ENCODE peak calls at places on chromosomes 4 and X, in ten cellular contexts. K is mesothelial cell of epicardium, N is choroid plexus epithelial cell, P is WTC11, Z is A549, E is MCF 10A, F is nephron progenitor cell, T is AG09309, X is B cell, U is fibroblast of pulmonary artery. M is an unnamed sample.

GRCh38 chr4:146978641-146979040 is 33.0 kb upstream of the TTC29 start:
- DNase-seq in U (no peak), E (peak; percentile 38), T (no peak), Z (no peak), F (no peak), N (no peak), X (no peak), P (no peak), K (no peak), M (no peak)

GRCh38 chr4:21276046-21276445 is 575.8 kb downstream of the PACRGL start:
- DNase-seq in N (no peak), T (no peak), Z (no peak), F (no peak), U (no peak), X (no peak), E (no peak), K (no peak), P (no peak), M (no peak)

GRCh38 chrX:80576267-80576666 is 156.0 kb downstream of the TENT5D start:
- DNase-seq in U (no peak), P (no peak), X (no peak), K (no peak), T (no peak), Z (no peak), F (no peak), N (no peak), E (no peak), M (no peak)

GRCh38 chr4:3732076-3733028 is 33.8 kb upstream of the ADRA2C start:
- DNase-seq in E (no peak), U (no peak), X (no peak), T (no peak), P (no peak), F (no peak), Z (no peak), N (no peak), K (no peak), M (peak; percentile 59)

GRCh38 chr4:89164400-89164799 is 53.1 kb downstream of the TIGD2 start:
- DNase-seq in P (no peak), F (no peak), T (no peak), Z (no peak), U (no peak), N (no peak), X (no peak), E (no peak), K (no peak), M (no peak)

GRCh38 chrX:136228808-136229207 is 22.4 kb downstream of the MAP7D3 start:
- DNase-seq in P (no peak), F (no peak), K (no peak), T (no peak), X (no peak), N (no peak), Z (no peak), U (no peak), E (no peak), M (no peak)

GRCh38 chr4:89298160-89298559 is 9.4 kb downstream of the GPRIN3 start:
- DNase-seq in X (peak; percentile 46), U (no peak), P (no peak), Z (no peak), N (no peak), E (no peak), K (no peak), T (no peak), F (no peak), M (no peak)

GRCh38 chr4:183876268-183876934 is 28.7 kb upstream of the STOX2 start:
- DNase-seq in N (peak; percentile 39), T (peak; percentile 23), U (peak; percentile 91), K (peak; percentile 69), E (peak; percentile 84), F (no peak), Z (no peak), X (no peak), P (no peak), M (no peak)

GRCh38 chr4:34200535-34200934 is 2043.8 kb downstream of the ARAP2 start:
- DNase-seq in K (no peak), U (peak; percentile 14), P (no peak), X (no peak), N (no peak), E (no peak), T (no peak), Z (no peak), F (no peak), M (no peak)

GRCh38 chr4:34194585-34194984 is 2049.7 kb downstream of the ARAP2 start:
- DNase-seq in P (no peak), Z (no peak), N (no peak), F (no peak), E (no peak), X (no peak), U (no peak), T (no peak), K (no peak), M (no peak)

GRCh38 chr4:34196375-34196774 is 2047.9 kb downstream of the ARAP2 start:
- DNase-seq in X (no peak), Z (no peak), U (peak; percentile 20), T (no peak), N (peak; percentile 29), F (no peak), P (no peak), K (no peak), E (no peak), M (no peak)

GRCh38 chr4:34202154-34202553 is 2042.2 kb downstream of the ARAP2 start:
- DNase-seq in T (no peak), K (no peak), E (no peak), N (no peak), F (no peak), U (no peak), X (no peak), P (no peak), Z (no peak), M (no peak)

DNA sequence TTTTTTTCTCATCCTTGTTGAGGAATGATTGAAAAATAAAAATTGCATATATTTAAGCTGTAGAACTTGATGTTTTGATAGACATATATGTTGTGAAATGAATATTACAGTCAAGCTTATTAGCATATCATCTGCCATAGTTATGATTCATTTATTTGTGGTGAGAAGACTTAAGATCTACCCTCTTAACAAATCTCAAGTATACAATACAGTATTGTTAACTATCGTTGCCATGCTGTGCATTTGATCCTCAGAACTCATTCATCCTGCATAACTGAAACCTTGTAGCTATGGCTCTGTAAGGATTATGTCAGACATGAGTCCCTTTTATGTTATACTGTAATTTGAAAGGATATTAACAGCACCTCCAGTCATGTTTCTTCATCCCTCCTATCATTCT is 2045.3 kb downstream of the ARAP2 start:
- DNase-seq in U (no peak), P (no peak), X (no peak), N (no peak), K (no peak), Z (no peak), T (no peak), E (no peak), F (no peak), M (no peak)
- TF ChIP-seq CTCF in U (no peak), P (no peak), X (no peak), N (no peak), K (no peak), Z (no peak), T (no peak), E (no peak), F (no peak), M (no peak)

GRCh38 chrX:54447461-54447860 is 7.3 kb downstream of the TSR2 start:
- DNase-seq in P (no peak), Z (peak; percentile 14), T (no peak), X (no peak), U (peak; percentile 13), F (no peak), K (no peak), N (peak; percentile 28), E (peak; percentile 3), M (no peak)

GRCh38 chrX:54449929-54450328 is 9.7 kb downstream of the TSR2 start:
- DNase-seq in P (no peak), T (no peak), X (no peak), F (no peak), K (no peak), Z (no peak), N (no peak), U (no peak), E (no peak), M (no peak)

GRCh38 chrX:54452920-54453319 is 12.7 kb downstream of the TSR2 start:
- DNase-seq in F (peak; percentile 19), X (no peak), T (no peak), U (peak; percentile 20), N (peak; percentile 43), Z (peak; percentile 22), P (peak; percentile 42), K (no peak), E (no peak), M (peak; percentile 58)
- TF ChIP-seq CTCF in F (no peak), X (no peak), T (peak; percentile 30), U (peak; percentile 35), N (peak; percentile 48), Z (no peak), P (no peak), K (no peak), E (no peak), M (peak; percentile 73)

GRCh38 chr4:180953572-180953971 is 1289.6 kb upstream of the TENM3 start:
- DNase-seq in K (no peak), Z (no peak), U (no peak), T (no peak), F (peak; percentile 4), P (peak; percentile 22), E (peak; percentile 15), X (no peak), N (peak; percentile 2), M (peak; percentile 25)
- TF ChIP-seq CTCF in K (no peak), Z (no peak), U (no peak), T (peak; percentile 28), F (peak; percentile 26), P (no peak), E (no peak), X (no peak), N (peak; percentile 42), M (peak; percentile 58)

GRCh38 chr4:55161739-55162138 is 36.3 kb upstream of the KDR start:
- DNase-seq in U (peak; percentile 39), F (no peak), N (no peak), E (no peak), T (no peak), K (no peak), Z (no peak), X (no peak), P (no peak), M (no peak)

GRCh38 chr4:55159851-55160250 is 34.5 kb upstream of the KDR start:
- DNase-seq in T (no peak), P (no peak), K (no peak), E (no peak), N (peak; percentile 34), F (no peak), Z (no peak), X (no peak), U (peak; percentile 29), M (no peak)

GRCh38 chr4:55157559-55158277 is 32.3 kb upstream of the KDR start:
- DNase-seq in K (no peak), Z (no peak), N (no peak), U (no peak), P (peak; percentile 62), T (no peak), X (no peak), F (no peak), E (no peak), M (no peak)

GRCh38 chr4:55162396-55162795 is 37.0 kb upstream of the KDR start:
- DNase-seq in T (no peak), Z (no peak), P (no peak), K (no peak), E (no peak), F (no peak), U (no peak), X (no peak), N (no peak), M (no peak)

DNA sequence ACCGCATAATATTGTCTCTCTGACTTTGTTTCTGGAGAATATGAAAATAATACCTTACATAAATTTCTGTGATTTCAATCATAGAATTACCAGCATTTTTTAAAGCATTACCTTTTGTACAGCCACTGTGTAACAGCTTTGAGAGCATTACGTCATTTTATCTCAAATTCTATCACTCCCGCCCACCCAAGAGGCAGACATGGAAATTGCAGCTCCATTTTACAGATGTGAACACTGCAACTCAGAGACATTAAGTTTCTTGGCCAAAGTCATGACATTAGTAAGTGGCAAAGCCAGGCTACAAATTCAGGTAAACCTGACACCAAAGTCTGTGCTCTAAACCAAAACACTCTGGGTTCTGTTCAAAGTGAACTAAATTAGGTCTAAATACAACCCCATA is 33.6 kb upstream of the KDR start:
- DNase-seq in U (no peak), P (no peak), F (no peak), X (no peak), Z (no peak), N (no peak), K (no peak), E (no peak), T (no peak), M (no peak)
- TF ChIP-seq CTCF in U (peak; percentile 7), P (no peak), F (no peak), X (no peak), Z (no peak), N (peak; percentile 10), K (no peak), E (no peak), T (no peak), M (no peak)

M was measured in WERI-Rb-1.